ENCODE peak calls at places on chromosomes 3 and 15, in ten cellular contexts. R, A, H, S, U, Q, X, Y, D and M are unnamed samples.

GRCh38 chr3:194205675-194206133 is 69.8 kb downstream of the HES1 start:
- DNase-seq in R (no peak), A (no peak), H (no peak), S (peak), U (no peak), Q (no peak), X (no peak), Y (no peak), D (no peak), M (peak)

GRCh38 chr3:128480278-128480677 is 12.7 kb downstream of the GATA2 start:
- DNase-seq in R (no peak), A (peak), H (no peak), S (no peak), U (no peak), Q (no peak), X (no peak), Y (no peak), D (no peak), M (no peak)

GRCh38 chr3:113771993-113772392 is 25.2 kb downstream of the ATP6V1A start:
- DNase-seq in R (no peak), A (no peak), H (no peak), S (no peak), U (no peak), Q (no peak), X (no peak), Y (no peak), D (no peak), M (no peak)

GRCh38 chr3:149473314-149473990 is 1.0 kb upstream of the TM4SF4 start:
- DNase-seq in R (no peak), A (no peak), H (no peak), S (peak), U (peak), Q (no peak), X (no peak), Y (no peak), D (no peak), M (no peak)

GRCh38 chr15:76140069-76140454 is 80.3 kb downstream of the TMEM266 start:
- DNase-seq in R (no peak), A (no peak), H (no peak), S (peak), U (no peak), Q (no peak), X (no peak), Y (no peak), D (no peak), M (no peak)

GRCh38 chr3:63970596-63971468 is 52.5 kb downstream of the PSMD6 start:
- DNase-seq in R (no peak), A (no peak), H (no peak), S (peak), U (no peak), Q (no peak), X (no peak), Y (no peak), D (no peak), M (no peak)

GRCh38 chr3:54733079-54733478 is 194.8 kb downstream of the LRTM1 start:
- DNase-seq in R (no peak), A (no peak), H (no peak), S (no peak), U (no peak), Q (no peak), X (no peak), Y (no peak), D (no peak), M (no peak)

GRCh38 chr3:153050978-153051377 is 111.0 kb upstream of the RAP2B start:
- DNase-seq in R (no peak), A (no peak), H (no peak), S (no peak), U (no peak), Q (no peak), X (no peak), Y (no peak), D (no peak), M (no peak)

GRCh38 chr3:117127147-117127546 is 417.6 kb downstream of the TUSC7 start:
- DNase-seq in R (no peak), A (no peak), H (no peak), S (no peak), U (no peak), Q (no peak), X (no peak), Y (no peak), D (no peak), M (peak)

GRCh38 chr3:33541918-33542317 is 101.7 kb upstream of the UBP1 start:
- DNase-seq in R (no peak), A (no peak), H (no peak), S (no peak), U (no peak), Q (no peak), X (no peak), Y (no peak), D (no peak), M (peak)

GRCh38 chr3:52181543-52181942 is 16.4 kb upstream of the ALAS1 start:
- DNase-seq in R (peak), A (peak), H (no peak), S (no peak), U (peak), Q (no peak), X (no peak), Y (peak), D (no peak), M (no peak)

GRCh38 chr3:168040624-168041208 is 55.0 kb downstream of the GOLIM4 start:
- DNase-seq in R (no peak), A (no peak), H (no peak), S (peak), U (peak), Q (no peak), X (no peak), Y (no peak), D (no peak), M (peak)

GRCh38 chr3:38805765-38806386 is 10.1 kb downstream of the SCN10A start:
- DNase-seq in R (no peak), A (no peak), H (no peak), S (peak), U (peak), Q (no peak), X (no peak), Y (no peak), D (no peak), M (peak)

GRCh38 chr3:144051211-144051610 is 79.6 kb downstream of the DIPK2A start:
- DNase-seq in R (no peak), A (no peak), H (no peak), S (no peak), U (no peak), Q (no peak), X (no peak), Y (no peak), D (no peak), M (no peak)